ENCODE peak calls at places on chromosomes 1 and 21, in seven cellular contexts. W is choroid plexus epithelial cell, S is AG04450, U is iPS DF 6.9, I is GM06990, T is uterus, K is mucosa of descending colon. R is an unnamed sample.

GRCh38 chr1:94245747-94246438 is 8.5 kb upstream of the ARHGAP29 start:
- DNase-seq in S (no peak), U (no peak), I (no peak), T (no peak), W (peak; percentile 64), K (no peak), R (no peak)

GRCh38 chr1:25062621-25063255 is 132.7 kb upstream of the RUNX3 start:
- DNase-seq in S (no peak), W (no peak), I (no peak), U (no peak), K (peak; percentile 15), T (no peak), R (no peak)

GRCh38 chr1:9723926-9724325 is 72.4 kb downstream of the PIK3CD start:
- DNase-seq in W (no peak), U (no peak), S (no peak), K (no peak), T (no peak), I (no peak), R (no peak)

GRCh38 chr1:211378844-211379243 is 52.2 kb downstream of the TRAF5 start:
- DNase-seq in K (no peak), I (no peak), S (no peak), U (no peak), T (no peak), W (peak; percentile 84), R (no peak)

GRCh38 chr1:115184260-115184950 is 95.1 kb upstream of the TSPAN2 start:
- DNase-seq in S (no peak), W (no peak), I (no peak), U (no peak), T (no peak), K (no peak), R (no peak)

GRCh38 chr1:245598524-245599310 is 443.9 kb downstream of the KIF26B start:
- DNase-seq in S (no peak), W (no peak), U (no peak), T (no peak), K (no peak), I (no peak), R (no peak)

GRCh38 chr1:225470210-225470609 is 42.4 kb upstream of the LBR start:
- DNase-seq in S (no peak), W (no peak), U (no peak), K (no peak), I (no peak), T (peak; percentile 14), R (no peak)

GRCh38 chr1:241674805-241675384 is 22.8 kb downstream of the WDR64 start:
- DNase-seq in U (no peak), K (no peak), I (no peak), W (no peak), T (no peak), S (no peak), R (no peak)

GRCh38 chr1:203089001-203089650 is 3.3 kb upstream of the MYOG start:
- DNase-seq in I (no peak), S (no peak), T (no peak), W (no peak), K (no peak), U (no peak), R (no peak)

GRCh38 chr21:33418686-33419085 is 15.5 kb downstream of the IFNGR2 start:
- DNase-seq in S (no peak), U (no peak), W (no peak), I (no peak), K (no peak), T (peak; percentile 78), R (no peak)

GRCh38 chr1:55876276-55877060 is 661.3 kb upstream of the USP24 start:
- DNase-seq in K (no peak), I (no peak), U (no peak), T (no peak), W (no peak), S (no peak), R (no peak)

GRCh38 chr21:26747216-26747615 is 98.0 kb downstream of the ADAMTS1 start:
- DNase-seq in U (no peak), S (no peak), I (no peak), K (no peak), T (no peak), W (no peak), R (no peak)

GRCh38 chr1:6771568-6771825 is 13.8 kb upstream of the CAMTA1 start:
- DNase-seq in S (no peak), I (no peak), K (no peak), W (no peak), U (no peak), T (no peak), R (no peak)

GRCh38 chr1:204131978-204132377 is 19.9 kb downstream of the ETNK2 start:
- DNase-seq in K (no peak), S (no peak), I (no peak), U (no peak), W (no peak), T (no peak), R (no peak)

GRCh38 chr1:41679531-41679930 is 195.0 kb upstream of the EDN2 start:
- DNase-seq in I (no peak), U (no peak), K (no peak), T (no peak), W (no peak), S (no peak), R (no peak)

GRCh38 chr1:236904874-236905741 is 99.1 kb downstream of the MT1HL1 start:
- DNase-seq in W (peak; percentile 89), U (no peak), I (no peak), S (peak; percentile 50), T (no peak), K (no peak), R (no peak)

GRCh38 chr1:59880001-59880400 is 46.6 kb downstream of the CYP2J2 start:
- DNase-seq in K (no peak), T (no peak), S (no peak), U (no peak), W (no peak), I (no peak), R (no peak)

GRCh38 chr1:59879556-59879955 is 47.0 kb downstream of the CYP2J2 start:
- DNase-seq in T (no peak), I (peak; percentile 9), W (peak; percentile 92), U (peak; percentile 57), S (peak; percentile 18), K (no peak), R (no peak)

GRCh38 chr1:59880735-59881134 is 45.8 kb downstream of the CYP2J2 start:
- DNase-seq in K (no peak), I (no peak), T (no peak), W (peak; percentile 24), U (no peak), S (no peak), R (no peak)

DNA sequence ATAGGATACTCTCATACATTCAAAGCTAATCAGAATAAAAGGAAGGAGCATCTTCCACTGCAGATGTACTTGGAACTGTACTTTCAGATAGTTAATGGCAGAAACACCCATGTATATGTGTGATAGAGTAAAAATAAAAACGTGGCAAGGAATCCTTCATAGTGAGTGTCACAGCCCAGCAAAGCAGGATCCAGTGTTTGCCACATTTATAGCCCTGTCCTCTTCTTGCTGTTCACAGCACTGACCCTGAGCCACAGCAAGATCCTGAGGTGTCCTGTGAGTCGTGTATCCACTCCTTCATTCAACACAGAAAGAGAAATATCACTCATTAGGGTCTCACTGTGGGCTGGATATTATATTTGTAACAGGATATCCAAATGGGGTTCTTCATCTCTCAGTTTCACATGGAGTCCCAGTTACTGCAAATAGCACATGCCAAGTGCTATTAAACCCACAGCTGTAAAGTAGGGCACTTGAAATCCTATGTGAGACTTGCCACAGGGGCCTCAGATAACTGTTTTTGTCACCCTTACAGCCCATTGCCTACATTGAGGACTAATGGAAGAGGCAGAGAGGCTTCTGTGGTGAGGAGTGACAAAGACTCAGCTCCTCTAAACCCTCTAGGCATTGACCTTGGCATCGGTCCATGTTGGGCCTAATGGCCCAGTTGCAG is 41.3 kb downstream of the CYP2J2 start:
- DNase-seq in T (no peak), K (no peak), I (no peak), U (no peak), W (no peak), S (no peak), R (no peak)
- H3K4me3 ChIP-seq in T (no peak overlapping the region), K (no peak overlapping the region), I (no peak overlapping the region), U (no peak overlapping the region), W (no peak overlapping the region), S (no peak overlapping the region), R (no peak overlapping the region)

DNA sequence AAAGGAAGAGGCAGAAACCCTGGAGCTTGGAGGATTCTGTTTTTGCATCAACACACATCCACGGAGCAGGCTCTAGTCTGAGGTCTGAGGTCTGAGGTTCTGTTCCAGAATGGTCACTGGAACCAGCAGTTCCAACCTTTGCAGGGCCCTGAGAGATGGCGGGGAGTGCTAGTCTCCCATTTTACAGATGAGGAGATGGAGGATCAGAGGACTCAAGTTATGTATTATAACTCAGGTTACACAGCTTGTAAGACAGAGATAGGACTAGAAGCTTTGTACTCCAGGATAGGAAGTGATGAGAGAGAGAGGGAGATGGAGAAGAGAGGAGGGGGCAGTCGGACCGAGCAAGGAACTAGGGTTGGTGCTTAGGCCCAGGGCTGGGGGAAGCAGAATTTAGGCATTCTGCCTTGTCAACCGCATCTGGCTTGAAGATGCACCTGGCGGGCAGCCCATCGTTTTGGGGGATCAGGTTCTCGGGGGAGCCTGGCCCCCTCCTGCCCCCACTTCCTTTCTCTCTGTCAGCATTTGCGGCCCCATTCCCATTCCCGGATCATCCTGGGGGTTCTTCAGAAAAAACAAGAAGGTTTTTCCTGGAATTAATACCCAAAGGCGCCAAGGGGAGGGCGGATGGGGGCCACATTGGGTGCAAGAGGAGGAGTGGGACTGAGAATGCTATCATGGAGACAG is 5.6 kb downstream of the PEAR1 start:
- DNase-seq in U (no peak), K (peak; percentile 29), T (no peak), S (no peak), W (no peak), I (no peak), R (no peak)
- H3K4me3 ChIP-seq in U (no peak overlapping the region), K (no peak overlapping the region), T (no peak overlapping the region), S (no peak overlapping the region), W (no peak overlapping the region), I (no peak overlapping the region), R (no peak overlapping the region)

DNA sequence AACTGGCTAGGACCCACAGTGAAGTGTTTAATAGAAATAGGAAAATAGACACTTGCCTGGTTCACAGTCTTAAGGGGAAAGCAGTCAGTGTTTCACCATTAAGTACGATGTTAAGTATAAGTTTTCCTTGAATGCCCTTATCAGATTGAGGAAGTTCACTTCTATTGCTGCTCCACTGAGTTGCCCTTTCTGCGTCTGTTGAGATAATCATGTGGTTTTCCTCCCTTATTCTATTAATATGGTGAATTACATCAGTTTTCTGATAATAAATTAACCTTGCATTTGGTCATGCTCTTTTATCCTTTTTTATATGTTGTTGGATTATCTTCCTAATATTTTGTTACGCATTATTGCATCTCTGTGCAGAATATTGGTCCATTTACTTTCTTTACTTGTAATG is 21.4 kb downstream of the UTS2 start:
- DNase-seq in I (no peak), T (no peak), U (no peak), W (no peak), S (no peak), K (no peak), R (no peak)
- H3K4me3 ChIP-seq in I (no peak overlapping the region), T (no peak overlapping the region), U (no peak overlapping the region), W (no peak overlapping the region), S (no peak overlapping the region), K (no peak overlapping the region), R (no peak overlapping the region)

DNA sequence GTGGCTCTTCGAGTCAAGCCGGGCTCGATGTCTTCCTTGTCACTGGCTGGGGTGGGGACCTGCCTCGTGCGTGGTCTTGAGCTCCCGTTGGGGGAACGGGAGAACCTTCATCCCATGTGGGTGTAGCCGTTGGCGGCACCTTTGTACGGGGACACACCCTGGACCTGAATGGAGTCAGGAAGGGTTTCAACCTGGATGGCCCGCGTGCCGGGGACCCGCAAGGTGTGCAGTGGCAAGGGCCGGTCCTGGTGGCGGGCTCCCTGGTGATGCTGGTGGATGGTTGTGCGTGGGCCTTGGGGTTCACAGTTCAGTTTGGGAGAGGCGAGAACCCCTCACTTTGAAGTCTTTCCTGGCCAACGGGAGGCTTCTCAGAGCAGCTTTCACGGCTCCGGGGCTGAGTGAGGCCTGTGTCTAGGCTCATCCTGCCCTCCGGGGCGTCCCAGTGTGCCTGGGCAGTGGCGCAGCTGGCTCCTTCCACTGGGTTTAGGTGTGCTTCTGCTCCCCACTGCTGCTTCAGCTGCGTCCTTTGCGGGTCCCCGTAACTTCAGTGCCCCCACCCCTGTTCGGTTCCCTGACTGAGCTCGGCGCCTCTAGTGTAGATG is 11.4 kb downstream of the SKI start:
- DNase-seq in T (no peak), W (no peak), K (no peak), I (no peak), U (no peak), S (no peak), R (no peak)
- H3K4me3 ChIP-seq in T (no peak overlapping the region), W (no peak overlapping the region), K (no peak overlapping the region), I (no peak overlapping the region), U (no peak overlapping the region), S (no peak overlapping the region), R (no peak overlapping the region)